ENCODE peak calls at places on chromosome 9, in ten cellular contexts. T is left cardiac atrium, N is GM03348, X is iris pigment epithelial cell, B is cardiac fibroblast, F is HCEC 1CT, P is transverse colon, E is HL-60, D is LoVo, L is erythroblast. H is an unnamed sample.

GRCh38 chr9:38339496-38339895 is 53.0 kb upstream of the ALDH1B1 start:
- DNase-seq in P (no peak), X (peak), D (no peak), L (no peak), F (peak), E (no peak), B (peak), N (peak), T (peak), H (no peak)

GRCh38 chr9:120571443-120572257 is 8.3 kb downstream of the CDK5RAP2 start:
- DNase-seq in B (peak), T (peak), D (no peak), P (no peak), F (no peak), L (no peak), X (no peak), N (peak), E (no peak), H (no peak)

GRCh38 chr9:81132318-81132717 is 557.0 kb downstream of the TLE1 start:
- DNase-seq in E (no peak), B (no peak), P (no peak), F (no peak), L (no peak), N (no peak), X (peak), T (no peak), D (no peak), H (no peak)

GRCh38 chr9:92728831-92729734 is 35.5 kb downstream of the BICD2 start:
- DNase-seq in T (no peak), F (peak), D (no peak), E (peak), X (no peak), B (peak), N (peak), L (no peak), P (peak), H (no peak)

GRCh38 chr9:136021891-136022681 is 60.9 kb upstream of the UBAC1 start:
- DNase-seq in D (no peak), P (no peak), T (no peak), N (no peak), L (no peak), E (no peak), X (no peak), F (no peak), B (no peak), H (no peak)

GRCh38 chr9:124840300-124840833 is 12.9 kb upstream of the WDR38 start:
- DNase-seq in T (no peak), L (peak), B (no peak), E (no peak), F (no peak), P (no peak), X (no peak), N (no peak), D (no peak), H (no peak)

GRCh38 chr9:4739587-4740372 is 1.2 kb downstream of the AK3 start:
- DNase-seq in P (peak), N (no peak), B (peak), T (no peak), F (peak), D (no peak), E (no peak), L (no peak), X (peak), H (peak)

GRCh38 chr9:13718539-13718938 is 439.0 kb upstream of the MPDZ start:
- DNase-seq in N (no peak), E (no peak), P (no peak), B (no peak), D (no peak), F (no peak), T (no peak), L (no peak), X (peak), H (no peak)

GRCh38 chr9:133788045-133788818 is 50.1 kb upstream of the SARDH start:
- DNase-seq in X (no peak), F (no peak), B (no peak), P (no peak), L (no peak), N (no peak), D (no peak), E (no peak), T (no peak), H (no peak)

GRCh38 chr9:2477755-2478154 is 143.8 kb upstream of the VLDLR start:
- DNase-seq in L (no peak), X (peak), P (no peak), E (no peak), T (no peak), F (peak), B (peak), D (no peak), N (peak), H (no peak)

GRCh38 chr9:110777201-110777842 is 108.7 kb downstream of the MUSK start:
- DNase-seq in F (peak), B (peak), T (no peak), P (no peak), N (no peak), X (peak), D (no peak), E (no peak), L (no peak), H (no peak)

GRCh38 chr9:135283621-135284020 is 196.0 kb upstream of the PPP1R26 start:
- DNase-seq in D (no peak), E (no peak), P (no peak), T (no peak), X (no peak), L (no peak), N (no peak), B (no peak), F (no peak), H (no peak)

GRCh38 chr9:96048116-96048953 is 172.8 kb downstream of the ERCC6L2 start:
- DNase-seq in B (peak), L (no peak), F (no peak), T (peak), N (no peak), D (no peak), P (no peak), X (peak), E (no peak), H (no peak)

H was measured in RKO.